ENCODE peak calls at places on chromosomes 4 and X, in six cellular contexts. One of them, this sample, is unnamed.

GRCh38 chr4:94889961-94890360 is 132.2 kb downstream of the BMPR1B start:
- DNase-seq in OCI-LY7: no peak
- DNase-seq in GM23338: peak
- DNase-seq in HCT116: no peak
- DNase-seq in hepatocyte: peak
- DNase-seq in MM.1S: no peak
- DNase-seq in this sample: no peak

GRCh38 chr4:7414046-7414445 is 20.7 kb downstream of the PSAPL1 start:
- DNase-seq in OCI-LY7: no peak
- DNase-seq in GM23338: no peak
- DNase-seq in HCT116: no peak
- DNase-seq in hepatocyte: no peak
- DNase-seq in MM.1S: no peak
- DNase-seq in this sample: no peak

GRCh38 chr4:80185787-80186548 is 11.3 kb upstream of the PRDM8 start:
- DNase-seq in OCI-LY7: no peak
- DNase-seq in GM23338: peak
- DNase-seq in HCT116: no peak
- DNase-seq in hepatocyte: no peak
- DNase-seq in MM.1S: no peak
- DNase-seq in this sample: no peak

GRCh38 chr4:15011166-15011565 is 8.9 kb downstream of the CPEB2 start:
- DNase-seq in OCI-LY7: no peak
- DNase-seq in GM23338: no peak
- DNase-seq in HCT116: no peak
- DNase-seq in hepatocyte: no peak
- DNase-seq in MM.1S: no peak
- DNase-seq in this sample: no peak

GRCh38 chr4:9983211-9983610 is 38.1 kb downstream of the SLC2A9 start:
- DNase-seq in OCI-LY7: no peak
- DNase-seq in GM23338: no peak
- DNase-seq in HCT116: no peak
- DNase-seq in hepatocyte: no peak
- DNase-seq in MM.1S: no peak
- DNase-seq in this sample: no peak

GRCh38 chr4:125313497-125313896 is 1.3 kb upstream of the FAT4 start:
- DNase-seq in OCI-LY7: peak
- DNase-seq in GM23338: peak
- DNase-seq in HCT116: peak
- DNase-seq in hepatocyte: peak
- DNase-seq in MM.1S: peak
- DNase-seq in this sample: peak

GRCh38 chr4:4321951-4322688 is 32.1 kb downstream of the ZBTB49 start:
- DNase-seq in OCI-LY7: no peak
- DNase-seq in GM23338: no peak
- DNase-seq in HCT116: no peak
- DNase-seq in hepatocyte: no peak
- DNase-seq in MM.1S: no peak
- DNase-seq in this sample: no peak

GRCh38 chrX:110421499-110422455 is 63.1 kb downstream of the RTL9 start:
- DNase-seq in OCI-LY7: no peak
- DNase-seq in GM23338: no peak
- DNase-seq in HCT116: no peak
- DNase-seq in hepatocyte: no peak
- DNase-seq in MM.1S: no peak
- DNase-seq in this sample: no peak

GRCh38 chr4:36006226-36006625 is 238.1 kb downstream of the ARAP2 start:
- DNase-seq in OCI-LY7: no peak
- DNase-seq in GM23338: no peak
- DNase-seq in HCT116: no peak
- DNase-seq in hepatocyte: no peak
- DNase-seq in MM.1S: no peak
- DNase-seq in this sample: peak

GRCh38 chr4:156103306-156103705 is 149.6 kb upstream of the CTSO start:
- DNase-seq in OCI-LY7: no peak
- DNase-seq in GM23338: no peak
- DNase-seq in HCT116: no peak
- DNase-seq in hepatocyte: no peak
- DNase-seq in MM.1S: no peak
- DNase-seq in this sample: no peak

GRCh38 chr4:15656038-15656470 is 897 bp upstream of the FBXL5 start:
- DNase-seq in OCI-LY7: no peak
- DNase-seq in GM23338: peak
- DNase-seq in HCT116: no peak
- DNase-seq in hepatocyte: no peak
- DNase-seq in MM.1S: no peak
- DNase-seq in this sample: no peak

GRCh38 chr4:151489462-151490203 is 80.7 kb downstream of the FHIP1A start:
- DNase-seq in OCI-LY7: no peak
- DNase-seq in GM23338: peak
- DNase-seq in HCT116: no peak
- DNase-seq in hepatocyte: no peak
- DNase-seq in MM.1S: no peak
- DNase-seq in this sample: no peak

GRCh38 chr4:150152764-150153163 is 74.5 kb downstream of the DCLK2 start:
- DNase-seq in OCI-LY7: no peak
- DNase-seq in GM23338: no peak
- DNase-seq in HCT116: no peak
- DNase-seq in hepatocyte: no peak
- DNase-seq in MM.1S: no peak
- DNase-seq in this sample: peak

GRCh38 chr4:109009909-109010308 is 247.1 kb upstream of the ETNPPL start:
- DNase-seq in OCI-LY7: no peak
- DNase-seq in GM23338: no peak
- DNase-seq in HCT116: no peak
- DNase-seq in hepatocyte: peak
- DNase-seq in MM.1S: no peak
- DNase-seq in this sample: no peak

GRCh38 chrX:108199691-108200090 is 108.1 kb downstream of the ATG4A start:
- DNase-seq in OCI-LY7: peak
- DNase-seq in GM23338: peak
- DNase-seq in HCT116: peak
- DNase-seq in hepatocyte: peak
- DNase-seq in MM.1S: peak
- DNase-seq in this sample: peak

GRCh38 chr4:86481429-86481828 is 112.7 kb upstream of the PTPN13 start:
- DNase-seq in OCI-LY7: no peak
- DNase-seq in GM23338: peak
- DNase-seq in HCT116: no peak
- DNase-seq in hepatocyte: no peak
- DNase-seq in MM.1S: no peak
- DNase-seq in this sample: peak

GRCh38 chrX:85569691-85570090 is 190.2 kb upstream of the POF1B start:
- DNase-seq in OCI-LY7: no peak
- DNase-seq in GM23338: no peak
- DNase-seq in HCT116: no peak
- DNase-seq in hepatocyte: no peak
- DNase-seq in MM.1S: no peak
- DNase-seq in this sample: no peak

GRCh38 chrX:72100051-72100755 is 31.5 kb downstream of the RTL5 start:
- DNase-seq in OCI-LY7: no peak
- DNase-seq in GM23338: no peak
- DNase-seq in HCT116: no peak
- DNase-seq in hepatocyte: no peak
- DNase-seq in MM.1S: no peak
- DNase-seq in this sample: peak

GRCh38 chr4:26779224-26779623 is 81.4 kb upstream of the STIM2 start:
- DNase-seq in OCI-LY7: no peak
- DNase-seq in GM23338: no peak
- DNase-seq in HCT116: no peak
- DNase-seq in hepatocyte: no peak
- DNase-seq in MM.1S: no peak
- DNase-seq in this sample: no peak

GRCh38 chrX:36436286-36436860 is 516.8 kb downstream of the CFAP47 start:
- DNase-seq in OCI-LY7: no peak
- DNase-seq in GM23338: no peak
- DNase-seq in HCT116: no peak
- DNase-seq in hepatocyte: no peak
- DNase-seq in MM.1S: no peak
- DNase-seq in this sample: no peak

GRCh38 chr4:139599594-139600374 is 43.8 kb upstream of the SETD7 start:
- DNase-seq in OCI-LY7: no peak
- DNase-seq in GM23338: no peak
- DNase-seq in HCT116: no peak
- DNase-seq in hepatocyte: no peak
- DNase-seq in MM.1S: no peak
- DNase-seq in this sample: peak

GRCh38 chr4:69668680-69669079 is 15.6 kb upstream of the UGT2A1 start:
- DNase-seq in OCI-LY7: no peak
- DNase-seq in GM23338: no peak
- DNase-seq in HCT116: no peak
- DNase-seq in hepatocyte: no peak
- DNase-seq in MM.1S: no peak
- DNase-seq in this sample: no peak

GRCh38 chrX:130771230-130771629 is 131.8 kb downstream of the ENOX2 start:
- DNase-seq in OCI-LY7: no peak
- DNase-seq in GM23338: no peak
- DNase-seq in HCT116: no peak
- DNase-seq in hepatocyte: no peak
- DNase-seq in MM.1S: no peak
- DNase-seq in this sample: peak

GRCh38 chrX:46260502-46260901 is 284.7 kb downstream of the ZNF674 start:
- DNase-seq in OCI-LY7: no peak
- DNase-seq in GM23338: no peak
- DNase-seq in HCT116: no peak
- DNase-seq in hepatocyte: no peak
- DNase-seq in MM.1S: no peak
- DNase-seq in this sample: peak

GRCh38 chr4:88211473-88212252 is 53.2 kb upstream of the ABCG2 start:
- DNase-seq in OCI-LY7: peak
- DNase-seq in GM23338: peak
- DNase-seq in HCT116: peak
- DNase-seq in hepatocyte: peak
- DNase-seq in MM.1S: peak
- DNase-seq in this sample: peak

GRCh38 chr4:2263701-2264321 is 1.9 kb upstream of the MXD4 start:
- DNase-seq in OCI-LY7: peak
- DNase-seq in GM23338: no peak
- DNase-seq in HCT116: no peak
- DNase-seq in hepatocyte: no peak
- DNase-seq in MM.1S: peak
- DNase-seq in this sample: no peak

GRCh38 chr4:2264481-2265041 is 2.7 kb upstream of the MXD4 start:
- DNase-seq in OCI-LY7: no peak
- DNase-seq in GM23338: no peak
- DNase-seq in HCT116: no peak
- DNase-seq in hepatocyte: no peak
- DNase-seq in MM.1S: no peak
- DNase-seq in this sample: no peak

GRCh38 chr4:2266821-2267220 is 4.9 kb upstream of the MXD4 start:
- DNase-seq in OCI-LY7: no peak
- DNase-seq in GM23338: no peak
- DNase-seq in HCT116: no peak
- DNase-seq in hepatocyte: no peak
- DNase-seq in MM.1S: no peak
- DNase-seq in this sample: no peak

GRCh38 chr4:2266181-2266580 is 4.3 kb upstream of the MXD4 start:
- DNase-seq in OCI-LY7: no peak
- DNase-seq in GM23338: no peak
- DNase-seq in HCT116: no peak
- DNase-seq in hepatocyte: no peak
- DNase-seq in MM.1S: no peak
- DNase-seq in this sample: no peak

GRCh38 chr4:2265113-2266110 is 3.5 kb upstream of the MXD4 start:
- DNase-seq in OCI-LY7: no peak
- DNase-seq in GM23338: no peak
- DNase-seq in HCT116: no peak
- DNase-seq in hepatocyte: no peak
- DNase-seq in MM.1S: no peak
- DNase-seq in this sample: no peak
- TF ChIP-seq CTCF in OCI-LY7: no peak
- TF ChIP-seq CTCF in GM23338: no peak
- TF ChIP-seq CTCF in HCT116: no peak
- TF ChIP-seq CTCF in hepatocyte: no peak
- TF ChIP-seq CTCF in MM.1S: no peak
- TF ChIP-seq CTCF in this sample: no peak

GRCh38 chr4:107213880-107214279 is 177.8 kb upstream of the DKK2 start:
- DNase-seq in OCI-LY7: no peak
- DNase-seq in GM23338: no peak
- DNase-seq in HCT116: no peak
- DNase-seq in hepatocyte: no peak
- DNase-seq in MM.1S: no peak
- DNase-seq in this sample: no peak
- TF ChIP-seq EZH2phosphoT487 in OCI-LY7: no peak
- TF ChIP-seq EZH2phosphoT487 in GM23338: no peak
- TF ChIP-seq EZH2phosphoT487 in HCT116: no peak
- TF ChIP-seq EZH2phosphoT487 in hepatocyte: no peak
- TF ChIP-seq EZH2phosphoT487 in MM.1S: no peak
- TF ChIP-seq EZH2phosphoT487 in this sample: no peak

GRCh38 chr4:152938237-152938969 is 2.3 kb downstream of the FHDC1 start:
- DNase-seq in OCI-LY7: no peak
- DNase-seq in GM23338: no peak
- DNase-seq in HCT116: no peak
- DNase-seq in hepatocyte: no peak
- DNase-seq in MM.1S: no peak
- DNase-seq in this sample: no peak
- H2AFZ ChIP-seq in OCI-LY7: no peak
- H2AFZ ChIP-seq in GM23338: no peak
- H2AFZ ChIP-seq in HCT116: no peak
- H2AFZ ChIP-seq in hepatocyte: no peak
- H2AFZ ChIP-seq in MM.1S: no peak
- H2AFZ ChIP-seq in this sample: peak

GRCh38 chr4:83783179-83783578 is 247.3 kb downstream of the GPAT3 start:
- DNase-seq in OCI-LY7: no peak
- DNase-seq in GM23338: no peak
- DNase-seq in HCT116: no peak
- DNase-seq in hepatocyte: no peak
- DNase-seq in MM.1S: no peak
- DNase-seq in this sample: no peak

GRCh38 chr4:83781434-83781833 is 245.5 kb downstream of the GPAT3 start:
- DNase-seq in OCI-LY7: no peak
- DNase-seq in GM23338: peak
- DNase-seq in HCT116: no peak
- DNase-seq in hepatocyte: no peak
- DNase-seq in MM.1S: no peak
- DNase-seq in this sample: no peak

GRCh38 chr4:83782591-83782990 is 246.7 kb downstream of the GPAT3 start:
- DNase-seq in OCI-LY7: no peak
- DNase-seq in GM23338: no peak
- DNase-seq in HCT116: peak
- DNase-seq in hepatocyte: no peak
- DNase-seq in MM.1S: no peak
- DNase-seq in this sample: no peak

GRCh38 chr4:83785906-83786305 is 250.0 kb downstream of the GPAT3 start:
- DNase-seq in OCI-LY7: no peak
- DNase-seq in GM23338: no peak
- DNase-seq in HCT116: no peak
- DNase-seq in hepatocyte: no peak
- DNase-seq in MM.1S: no peak
- DNase-seq in this sample: no peak

DNA sequence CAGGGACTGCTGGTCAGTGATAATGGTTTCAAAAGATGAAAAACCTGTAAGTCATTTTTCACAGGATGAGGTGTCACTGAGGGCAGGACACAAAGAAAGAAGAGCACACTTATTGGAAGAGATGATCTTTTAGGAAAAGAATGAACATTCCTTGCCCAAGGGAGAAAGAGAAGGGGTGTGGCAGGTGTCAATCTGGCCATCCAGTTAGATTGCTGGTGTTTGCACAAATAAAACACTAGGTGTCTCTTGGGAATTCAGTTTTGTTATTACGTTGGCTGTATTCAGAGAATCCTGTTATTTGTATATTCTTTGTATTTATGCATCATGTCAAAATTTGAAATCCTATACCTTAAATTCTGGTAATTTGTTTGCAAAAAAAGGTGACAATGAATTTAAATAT is 244.4 kb downstream of the GPAT3 start:
- DNase-seq in OCI-LY7: no peak
- DNase-seq in GM23338: no peak
- DNase-seq in HCT116: no peak
- DNase-seq in hepatocyte: no peak
- DNase-seq in MM.1S: no peak
- DNase-seq in this sample: peak
- TF ChIP-seq CTCF in OCI-LY7: no peak
- TF ChIP-seq CTCF in GM23338: no peak
- TF ChIP-seq CTCF in HCT116: peak
- TF ChIP-seq CTCF in hepatocyte: no peak
- TF ChIP-seq CTCF in MM.1S: no peak
- TF ChIP-seq CTCF in this sample: peak